ENCODE peak calls at places on chromosomes 2 and 18, in seven cellular contexts. F is iPS-NIHi11; W is activated gamma-delta T cell treated with Interleukin-2 at 50 U/mL for 16 hours; A is IMR-90; L is H9; G is activated CD4-positive, alpha-beta T cell treated with anti-CD3 and anti-CD28 coated beads for 4 hours; P is ACHN. O is an unnamed sample.
A peak's percentile ranks its signal among the peaks of the same experiment; 100 is the strongest.

GRCh38 chr2:241878007-241878970 is 8.8 kb downstream of the RTP5 start:
- DNase-seq in A (peak; percentile 54), W (peak; percentile 74), L (peak; percentile 75), G (peak; percentile 77), F (peak; percentile 86), P (peak; percentile 75), O (peak; percentile 73)

GRCh38 chr2:280655-281110 is 7.2 kb downstream of the ALKAL2 start:
- DNase-seq in L (no peak), G (no peak), W (no peak), A (no peak), P (no peak), F (no peak), O (no peak)

GRCh38 chr2:217289909-217290283 is 430.0 kb upstream of the TNP1 start:
- DNase-seq in F (peak; percentile 12), W (no peak), G (no peak), A (peak; percentile 69), P (no peak), L (no peak), O (no peak)

GRCh38 chr18:54878057-54878661 is 49.9 kb downstream of the RAB27B start:
- DNase-seq in L (no peak), A (no peak), F (no peak), G (no peak), W (no peak), P (no peak), O (no peak)

GRCh38 chr2:8357738-8358137 is 324.1 kb upstream of the ID2 start:
- DNase-seq in G (no peak), W (no peak), L (no peak), A (no peak), F (no peak), P (no peak), O (no peak)

GRCh38 chr2:185787530-185788145 is 49.0 kb downstream of the FSIP2 start:
- DNase-seq in P (no peak), W (no peak), G (no peak), A (no peak), F (no peak), L (no peak), O (no peak)

GRCh38 chr2:35462226-35462983 is 893.2 kb upstream of the CRIM1 start:
- DNase-seq in G (no peak), A (no peak), L (no peak), W (no peak), P (peak; percentile 66), F (no peak), O (no peak)

GRCh38 chr18:74146756-74147155 is 878 bp downstream of the FBXO15 start:
- DNase-seq in W (no peak), P (no peak), G (no peak), F (no peak), A (peak; percentile 92), L (no peak), O (no peak)

GRCh38 chr2:156165742-156166141 is 166.8 kb downstream of the NR4A2 start:
- DNase-seq in F (no peak), W (no peak), L (no peak), G (no peak), P (no peak), A (no peak), O (no peak)

GRCh38 chr2:188788621-188789020 is 185.6 kb upstream of the COL3A1 start:
- DNase-seq in F (no peak), A (peak; percentile 93), G (no peak), W (no peak), L (no peak), P (peak; percentile 68), O (no peak)

GRCh38 chr2:234191819-234192407 is 141.4 kb downstream of the SPP2 start:
- DNase-seq in W (no peak), A (peak; percentile 6), G (no peak), P (peak; percentile 75), L (no peak), F (no peak), O (no peak)

GRCh38 chr2:231708773-231709635 is 679 bp downstream of the PTMA start:
- DNase-seq in P (peak; percentile 39), G (peak; percentile 60), A (peak; percentile 31), W (peak; percentile 58), F (no peak), L (no peak), O (peak; percentile 68)

GRCh38 chr2:215609089-215610032 is 173.5 kb upstream of the FN1 start:
- DNase-seq in P (peak; percentile 4), W (no peak), G (no peak), L (no peak), A (peak; percentile 81), F (no peak), O (no peak)

GRCh38 chr2:137987011-137987410 is 22.7 kb downstream of the HNMT start:
- DNase-seq in A (no peak), G (no peak), W (no peak), F (no peak), P (no peak), L (no peak), O (no peak)

GRCh38 chr18:70195852-70196434 is 9.5 kb downstream of the RTTN start:
- DNase-seq in A (peak; percentile 70), G (peak; percentile 5), F (peak; percentile 29), P (peak; percentile 53), W (no peak), L (no peak), O (no peak)

GRCh38 chr18:8516391-8517250 is 92.6 kb upstream of the RAB12 start:
- DNase-seq in F (no peak), A (peak; percentile 4), W (no peak), P (no peak), L (no peak), G (no peak), O (no peak)

GRCh38 chr2:28893488-28893887 is 979 bp upstream of the WDR43 start:
- DNase-seq in L (no peak), F (no peak), W (no peak), A (no peak), P (no peak), G (no peak), O (no peak)

GRCh38 chr2:31578316-31578715 is 2.4 kb downstream of the SRD5A2 start:
- DNase-seq in P (no peak), A (no peak), G (no peak), W (no peak), L (no peak), F (no peak), O (no peak)

GRCh38 chr2:167013227-167013626 is 124.9 kb downstream of the XIRP2 start:
- DNase-seq in P (no peak), A (peak; percentile 73), L (no peak), G (no peak), F (no peak), W (no peak), O (no peak)

GRCh38 chr2:241064008-241064801 is 37.9 kb downstream of the MTERF4 start:
- DNase-seq in P (peak; percentile 10), A (no peak), W (peak; percentile 43), F (peak; percentile 88), G (peak; percentile 39), L (peak; percentile 76), O (peak; percentile 26)

GRCh38 chr2:36355157-36355889 is at the start of gene CRIM1:
- DNase-seq in P (peak; percentile 92), A (peak; percentile 91), G (peak; percentile 68), L (peak; percentile 88), W (peak; percentile 33), F (peak; percentile 86), O (peak; percentile 64)

GRCh38 chr2:98175811-98176210 is 88.8 kb downstream of the VWA3B start:
- DNase-seq in F (peak; percentile 23), P (no peak), G (no peak), W (no peak), A (no peak), L (peak; percentile 67), O (no peak)